ENCODE peak calls at places on chromosomes 4 and X, in eight cellular contexts. T, M, G, H, N, S, C and B are unnamed samples.

GRCh38 chr4:73869130-73870055 is at the start of gene CXCL1:
- DNase-seq in S (no peak), T (peak; percentile 61), C (no peak), M (peak; percentile 56), H (peak; percentile 79), G (peak; percentile 64), N (no peak), B (peak; percentile 54)

GRCh38 chrX:137151403-137151802 is 117.6 kb upstream of the GPR101 start:
- DNase-seq in H (peak; percentile 41), T (no peak), C (no peak), G (no peak), N (no peak), M (peak; percentile 13), S (no peak), B (no peak)

GRCh38 chr4:35025152-35025834 is 1219.0 kb downstream of the ARAP2 start:
- DNase-seq in G (no peak), H (no peak), S (no peak), N (no peak), M (no peak), C (no peak), T (no peak), B (no peak)

GRCh38 chr4:13920901-13921300 is 293.4 kb upstream of the BOD1L1 start:
- DNase-seq in N (no peak), T (no peak), M (peak; percentile 97), S (no peak), H (peak; percentile 17), C (no peak), G (peak; percentile 99), B (peak; percentile 73)

GRCh38 chr4:187118731-187119130 is 395.1 kb upstream of the FAT1 start:
- DNase-seq in S (no peak), C (no peak), N (no peak), T (no peak), H (no peak), M (no peak), G (no peak), B (no peak)

GRCh38 chrX:147912093-147912801 is 528 bp downstream of the FMR1 start:
- DNase-seq in N (peak; percentile 35), M (peak; percentile 49), C (no peak), T (peak; percentile 53), H (peak; percentile 49), S (peak; percentile 68), G (peak; percentile 67), B (peak; percentile 35)

GRCh38 chr4:78704981-78705757 is 71.0 kb upstream of the BMP2K start:
- DNase-seq in T (no peak), M (no peak), C (no peak), G (peak; percentile 94), H (no peak), S (no peak), N (no peak), B (peak; percentile 38)

GRCh38 chrX:17741123-17741511 is 3.8 kb downstream of the SCML1 start:
- DNase-seq in S (no peak), N (no peak), H (no peak), C (no peak), M (no peak), G (no peak), T (peak; percentile 75), B (no peak)

GRCh38 chr4:80918004-80918403 is 112.5 kb upstream of the BMP3 start:
- DNase-seq in S (no peak), H (no peak), M (peak; percentile 38), C (no peak), N (no peak), T (no peak), G (peak; percentile 71), B (no peak)

GRCh38 chrX:50801135-50801534 is 12.9 kb downstream of the SHROOM4 start:
- DNase-seq in G (no peak), H (no peak), C (no peak), T (no peak), M (no peak), S (no peak), N (no peak), B (no peak)

GRCh38 chrX:48468247-48468671 is 1.8 kb downstream of the SLC38A5 start:
- DNase-seq in S (peak; percentile 43), G (peak; percentile 54), N (peak; percentile 53), T (peak; percentile 14), H (peak; percentile 2), C (no peak), M (no peak), B (no peak)

GRCh38 chr4:6641164-6641970 is 882 bp downstream of the MRFAP1 start:
- DNase-seq in H (peak; percentile 45), T (peak; percentile 59), N (peak; percentile 55), G (peak; percentile 87), S (peak; percentile 52), C (no peak), M (peak; percentile 13), B (peak; percentile 75)

GRCh38 chr4:5126857-5127256 is 75.6 kb downstream of the STK32B start:
- DNase-seq in T (no peak), C (no peak), N (no peak), H (no peak), S (no peak), G (no peak), M (no peak), B (no peak)

GRCh38 chr4:183681119-183681518 is 22.0 kb downstream of the TRAPPC11 start:
- DNase-seq in C (no peak), T (no peak), S (no peak), H (no peak), N (no peak), M (no peak), G (no peak), B (no peak)

GRCh38 chrX:2176274-2176673 is 324.5 kb downstream of the DHRSX start:
- DNase-seq in G (no peak), N (no peak), H (no peak), C (no peak), T (no peak), S (no peak), M (no peak), B (no peak)

GRCh38 chr4:35125995-35126712 is 1118.2 kb downstream of the ARAP2 start:
- DNase-seq in H (no peak), S (no peak), G (no peak), C (no peak), N (no peak), M (no peak), T (no peak), B (peak; percentile 40)

GRCh38 chr4:55491486-55491885 is 55.2 kb downstream of the CLOCK start:
- DNase-seq in T (no peak), C (no peak), S (no peak), H (no peak), G (peak; percentile 50), N (no peak), M (no peak), B (no peak)

GRCh38 chr4:151801547-151802516 is 41.0 kb upstream of the GATB start:
- DNase-seq in C (peak; percentile 51), G (peak; percentile 64), M (peak; percentile 56), S (peak; percentile 56), H (peak; percentile 87), T (peak; percentile 65), N (peak; percentile 56), B (peak; percentile 57)

GRCh38 chr4:44157611-44158277 is 290.9 kb downstream of the KCTD8 start:
- DNase-seq in T (no peak), N (no peak), G (peak; percentile 2), S (no peak), C (no peak), M (peak; percentile 84), H (no peak), B (peak; percentile 46)

GRCh38 chr4:98955229-98955628 is 26.3 kb upstream of the EIF4E start:
- DNase-seq in T (peak; percentile 4), G (no peak), M (no peak), H (no peak), N (no peak), C (no peak), S (no peak), B (no peak)

GRCh38 chr4:959338-960139 is 13.8 kb downstream of the DGKQ start:
- DNase-seq in T (no peak), N (no peak), H (no peak), M (no peak), C (no peak), S (no peak), G (no peak), B (no peak)

GRCh38 chr4:94889961-94890360 is 132.2 kb downstream of the BMPR1B start:
- DNase-seq in H (peak; percentile 25), C (no peak), N (no peak), G (peak; percentile 32), S (no peak), T (no peak), M (no peak), B (peak; percentile 6)

GRCh38 chr4:98658287-98659105 is at the start of gene TSPAN5:
- DNase-seq in H (peak; percentile 93), S (peak; percentile 3), T (peak; percentile 95), N (peak; percentile 90), M (peak; percentile 79), G (peak; percentile 94), C (peak; percentile 64), B (peak; percentile 93)

DNA sequence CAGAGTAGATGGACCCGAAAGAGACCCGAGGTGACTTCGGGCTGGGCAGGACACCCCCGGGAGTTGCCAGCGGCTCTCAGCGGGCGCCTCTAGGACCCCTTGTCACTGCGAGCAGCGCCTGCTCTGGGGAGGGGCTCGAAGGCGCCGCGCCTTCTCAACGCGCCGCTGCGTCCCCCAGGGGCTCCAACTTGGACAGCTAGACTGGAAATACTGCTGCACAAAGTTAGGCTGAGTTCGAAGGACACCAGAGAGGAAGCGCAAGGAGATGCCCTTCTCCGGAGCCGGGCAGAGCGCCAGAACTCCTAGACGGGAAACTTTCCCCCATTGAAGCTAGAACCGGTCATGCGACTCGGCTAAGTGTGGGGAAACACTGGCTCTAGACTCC is 493 bp upstream of the KCNIP4 start:
- DNase-seq in H (peak; percentile 37), M (no peak), T (peak; percentile 46), G (peak; percentile 33), C (no peak), N (no peak), S (no peak), B (peak; percentile 23)
- H3K4me2 ChIP-seq in H (peak overlapping the region; percentile 88), M (no peak overlapping the region), T (peak overlapping the region; percentile 95), G (peak overlapping the region; percentile 60), C (no peak overlapping the region), N (peak overlapping the region; percentile 34), S (no peak overlapping the region), B (peak overlapping the region; percentile 96)

GRCh38 chrX:37796302-37796701 is 16.4 kb downstream of the CYBB start:
- DNase-seq in S (no peak), M (no peak), N (no peak), H (no peak), T (no peak), G (no peak), C (no peak), B (no peak)
- H3K79me2 ChIP-seq in S (peaks cover under 1% of the 10 kb centered on the region), M (no peaks in the 10 kb centered on the region), N (no peaks in the 10 kb centered on the region), H (no peaks in the 10 kb centered on the region), T (no peaks in the 10 kb centered on the region), G (no peaks in the 10 kb centered on the region), C (no peaks in the 10 kb centered on the region), B (no peaks in the 10 kb centered on the region)

GRCh38 chr4:109588176-109588575 is 28.1 kb downstream of the MCUB start:
- DNase-seq in G (peak; percentile 45), S (no peak), T (no peak), N (no peak), H (no peak), C (no peak), M (no peak), B (no peak)
- TF ChIP-seq EZH2phosphoT487 in G (no peak), S (no peak), T (no peak), N (no peak), H (no peak), C (no peak), M (no peak), B (no peak)

DNA sequence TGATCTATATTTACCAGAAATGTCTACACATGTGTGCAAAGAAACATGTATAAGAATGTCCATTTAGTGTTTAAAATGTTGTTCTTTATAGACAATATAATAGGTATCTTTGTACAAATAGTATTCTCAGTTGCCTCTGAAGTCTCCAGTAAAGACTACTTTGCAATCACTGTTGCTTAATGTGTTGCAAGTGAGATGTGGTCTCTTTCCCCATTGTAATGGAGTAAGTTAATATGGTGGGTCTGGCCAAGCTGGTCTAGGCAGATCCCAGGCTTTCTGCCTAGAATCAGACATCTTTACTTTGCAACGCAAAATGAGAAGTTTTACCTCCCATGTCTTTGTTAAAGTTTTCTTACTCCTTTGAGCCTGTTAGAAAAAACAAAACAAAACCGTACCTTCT is 144.8 kb downstream of the GABRA3 start:
- DNase-seq in S (no peak), H (no peak), N (no peak), M (no peak), G (no peak), T (no peak), C (no peak), B (no peak)
- H3K4me2 ChIP-seq in S (no peak overlapping the region), H (no peak overlapping the region), N (no peak overlapping the region), M (no peak overlapping the region), G (no peak overlapping the region), T (no peak overlapping the region), C (no peak overlapping the region), B (no peak overlapping the region)